ENCODE peak calls at places on chromosome 20, in six cellular contexts. One of them, this sample, is unnamed.

GRCh38 chr20:62359491-62360121 is 7.5 kb downstream of the LAMA5 start:
- DNase-seq in ACHN: peak
- DNase-seq in lung: no peak
- DNase-seq in hepatic stellate cell: peak
- DNase-seq in neural crest cell: no peak
- DNase-seq in tibial artery: no peak
- DNase-seq in this sample: peak

GRCh38 chr20:3171391-3172125 is 1.8 kb downstream of the LZTS3 start:
- DNase-seq in ACHN: no peak
- DNase-seq in lung: no peak
- DNase-seq in neural crest cell: no peak
- DNase-seq in tibial artery: peak
- DNase-seq in hepatic stellate cell: no peak
- DNase-seq in this sample: no peak

GRCh38 chr20:10731190-10731955 is 57.6 kb upstream of the JAG1 start:
- DNase-seq in hepatic stellate cell: peak
- DNase-seq in neural crest cell: no peak
- DNase-seq in lung: no peak
- DNase-seq in ACHN: no peak
- DNase-seq in tibial artery: no peak
- DNase-seq in this sample: no peak

GRCh38 chr20:33689973-33690372 is 3.8 kb upstream of the E2F1 start:
- DNase-seq in lung: no peak
- DNase-seq in tibial artery: no peak
- DNase-seq in neural crest cell: no peak
- DNase-seq in ACHN: peak
- DNase-seq in hepatic stellate cell: no peak
- DNase-seq in this sample: no peak

GRCh38 chr20:62234346-62234745 is 4.0 kb upstream of the OSBPL2 start:
- DNase-seq in hepatic stellate cell: no peak
- DNase-seq in lung: no peak
- DNase-seq in tibial artery: no peak
- DNase-seq in neural crest cell: no peak
- DNase-seq in ACHN: no peak
- DNase-seq in this sample: no peak

GRCh38 chr20:55584307-55584706 is 421.0 kb downstream of the CBLN4 start:
- DNase-seq in hepatic stellate cell: no peak
- DNase-seq in tibial artery: no peak
- DNase-seq in ACHN: no peak
- DNase-seq in neural crest cell: no peak
- DNase-seq in lung: no peak
- DNase-seq in this sample: no peak

GRCh38 chr20:63525968-63526367 is 5.4 kb downstream of the PPDPF start:
- DNase-seq in ACHN: no peak
- DNase-seq in hepatic stellate cell: no peak
- DNase-seq in neural crest cell: no peak
- DNase-seq in tibial artery: no peak
- DNase-seq in lung: no peak
- DNase-seq in this sample: no peak

GRCh38 chr20:63290677-63291472 is 2.1 kb upstream of the COL20A1 start:
- DNase-seq in neural crest cell: peak
- DNase-seq in tibial artery: no peak
- DNase-seq in ACHN: peak
- DNase-seq in hepatic stellate cell: peak
- DNase-seq in lung: no peak
- DNase-seq in this sample: peak

GRCh38 chr20:9075264-9076095 is 6.6 kb downstream of the PLCB4 start:
- DNase-seq in neural crest cell: no peak
- DNase-seq in ACHN: no peak
- DNase-seq in hepatic stellate cell: no peak
- DNase-seq in tibial artery: no peak
- DNase-seq in lung: no peak
- DNase-seq in this sample: no peak

GRCh38 chr20:32190608-32191415 is 16.7 kb downstream of the PLAGL2 start:
- DNase-seq in ACHN: no peak
- DNase-seq in neural crest cell: no peak
- DNase-seq in tibial artery: no peak
- DNase-seq in lung: no peak
- DNase-seq in hepatic stellate cell: no peak
- DNase-seq in this sample: no peak

GRCh38 chr20:61387204-61387958 is 135.3 kb downstream of the CDH4 start:
- DNase-seq in neural crest cell: peak
- DNase-seq in hepatic stellate cell: peak
- DNase-seq in tibial artery: no peak
- DNase-seq in ACHN: peak
- DNase-seq in lung: peak
- DNase-seq in this sample: no peak

GRCh38 chr20:50708845-50709555 is 17.7 kb upstream of the RIPOR3 start:
- DNase-seq in tibial artery: no peak
- DNase-seq in lung: no peak
- DNase-seq in hepatic stellate cell: no peak
- DNase-seq in neural crest cell: no peak
- DNase-seq in ACHN: no peak
- DNase-seq in this sample: no peak

GRCh38 chr20:7627734-7628663 is 312.3 kb downstream of the HAO1 start:
- DNase-seq in lung: no peak
- DNase-seq in ACHN: no peak
- DNase-seq in hepatic stellate cell: peak
- DNase-seq in tibial artery: no peak
- DNase-seq in neural crest cell: no peak
- DNase-seq in this sample: no peak

GRCh38 chr20:32456869-32457421 is 98.8 kb downstream of the ASXL1 start:
- DNase-seq in neural crest cell: peak
- DNase-seq in tibial artery: no peak
- DNase-seq in ACHN: peak
- DNase-seq in lung: no peak
- DNase-seq in hepatic stellate cell: peak
- DNase-seq in this sample: peak

GRCh38 chr20:31608256-31608980 is 3.3 kb downstream of the ID1 start:
- DNase-seq in ACHN: peak
- DNase-seq in tibial artery: peak
- DNase-seq in neural crest cell: no peak
- DNase-seq in hepatic stellate cell: peak
- DNase-seq in lung: peak
- DNase-seq in this sample: peak

GRCh38 chr20:18728165-18728866 is 85.3 kb upstream of the SCP2D1 start:
- DNase-seq in ACHN: no peak
- DNase-seq in lung: no peak
- DNase-seq in neural crest cell: no peak
- DNase-seq in hepatic stellate cell: no peak
- DNase-seq in tibial artery: no peak
- DNase-seq in this sample: no peak

GRCh38 chr20:34558320-34559202 is at the start of gene MAP1LC3A:
- DNase-seq in lung: peak
- DNase-seq in neural crest cell: peak
- DNase-seq in tibial artery: peak
- DNase-seq in hepatic stellate cell: peak
- DNase-seq in ACHN: peak
- DNase-seq in this sample: peak

GRCh38 chr20:19566226-19566960 is 191.7 kb upstream of the RIN2 start:
- DNase-seq in lung: no peak
- DNase-seq in neural crest cell: no peak
- DNase-seq in hepatic stellate cell: no peak
- DNase-seq in tibial artery: no peak
- DNase-seq in ACHN: no peak
- DNase-seq in this sample: no peak

GRCh38 chr20:63121749-63122405 is 94.1 kb downstream of the YTHDF1 start:
- DNase-seq in hepatic stellate cell: no peak
- DNase-seq in ACHN: no peak
- DNase-seq in tibial artery: no peak
- DNase-seq in lung: no peak
- DNase-seq in neural crest cell: no peak
- DNase-seq in this sample: no peak

GRCh38 chr20:19661717-19662637 is 96.1 kb upstream of the RIN2 start:
- DNase-seq in tibial artery: peak
- DNase-seq in hepatic stellate cell: peak
- DNase-seq in ACHN: peak
- DNase-seq in neural crest cell: peak
- DNase-seq in lung: peak
- DNase-seq in this sample: peak

GRCh38 chr20:17616480-17617211 is 46.8 kb downstream of the DSTN start:
- DNase-seq in tibial artery: peak
- DNase-seq in lung: peak
- DNase-seq in ACHN: no peak
- DNase-seq in hepatic stellate cell: peak
- DNase-seq in neural crest cell: no peak
- DNase-seq in this sample: no peak

This sample was measured in retina.